ENCODE peak calls at places on chromosomes 3 and 15, in four cellular contexts. W is cardiac fibroblast, I is transverse colon, Z is RWPE2. N is an unnamed sample.

GRCh38 chr3:124063168-124063909 is 71.4 kb upstream of the ROPN1 start:
- DNase-seq in Z (no peak), I (no peak), W (no peak), N (no peak)

GRCh38 chr3:194425399-194425798 is 26.3 kb upstream of the GP5 start:
- DNase-seq in W (no peak), Z (no peak), I (no peak), N (no peak)

GRCh38 chr15:63905558-63906265 is 72.0 kb upstream of the HERC1 start:
- DNase-seq in W (no peak), I (no peak), Z (no peak), N (no peak)

GRCh38 chr3:127088511-127089430 is 104.2 kb upstream of the PRR23E start:
- DNase-seq in I (no peak), W (no peak), Z (no peak), N (no peak)

GRCh38 chr3:81743096-81744025 is 18.1 kb downstream of the GBE1 start:
- DNase-seq in I (no peak), Z (no peak), W (peak), N (peak)

GRCh38 chr3:51353566-51354140 is 31.4 kb upstream of the MANF start:
- DNase-seq in I (no peak), W (no peak), Z (no peak), N (peak)

GRCh38 chr15:50267577-50267976 is 2.1 kb upstream of the HDC start:
- DNase-seq in Z (no peak), I (no peak), W (no peak), N (no peak)

GRCh38 chr3:195260286-195260905 is 10.6 kb downstream of the XXYLT1 start:
- DNase-seq in Z (no peak), W (peak), I (peak), N (no peak)

GRCh38 chr3:126357299-126358037 is at the start of gene KLF15:
- DNase-seq in W (peak), Z (no peak), I (peak), N (peak)

GRCh38 chr3:12990781-12991480 is 82.3 kb downstream of the IQSEC1 start:
- DNase-seq in W (peak), I (peak), Z (no peak), N (peak)

GRCh38 chr3:186705882-186706780 is 11.0 kb upstream of the KNG1 start:
- DNase-seq in Z (no peak), W (no peak), I (no peak), N (no peak)

GRCh38 chr15:73001840-73002239 is 50.4 kb upstream of the NEO1 start:
- DNase-seq in W (no peak), Z (no peak), I (no peak), N (no peak)

GRCh38 chr3:170050753-170051152 is 13.0 kb downstream of the GPR160 start:
- DNase-seq in W (no peak), Z (no peak), I (no peak), N (no peak)

GRCh38 chr15:76169013-76169412 is 109.2 kb downstream of the TMEM266 start:
- DNase-seq in Z (no peak), W (peak), I (no peak), N (peak)

GRCh38 chr15:63436872-63437375 is 55.3 kb upstream of the CA12 start:
- DNase-seq in W (peak), Z (no peak), I (peak), N (peak)

GRCh38 chr3:115085197-115085865 is 61.8 kb downstream of the ZBTB20 start:
- DNase-seq in W (peak), I (no peak), Z (no peak), N (peak)
- H3K4me3 ChIP-seq in W (no peak), I (no peak), Z (no peak), N (no peak)

DNA sequence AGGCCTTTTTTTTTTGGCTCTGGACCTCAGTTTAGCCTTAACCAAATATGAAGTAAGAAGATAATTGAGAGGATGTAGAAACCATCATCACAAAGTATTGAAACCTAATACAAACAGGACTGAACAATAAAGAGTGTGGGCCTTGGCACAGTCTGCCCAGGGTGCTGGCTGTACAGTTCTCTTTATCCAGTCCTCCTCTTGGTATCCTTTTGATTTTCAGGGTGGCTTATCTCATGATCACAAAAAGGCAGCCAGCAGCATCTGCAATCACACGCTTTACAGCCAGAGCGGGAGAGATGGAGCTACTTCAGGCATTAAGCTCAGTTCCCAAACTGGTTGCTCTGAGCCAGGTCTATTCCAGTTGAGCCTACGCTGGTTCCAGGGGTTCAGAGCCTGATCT is 239.7 kb downstream of the RPLP1 start:
- DNase-seq in I (no peak), Z (no peak), W (no peak), N (no peak)
- TF ChIP-seq CTCF in I (no peak), Z (no peak), W (no peak), N (no peak)

DNA sequence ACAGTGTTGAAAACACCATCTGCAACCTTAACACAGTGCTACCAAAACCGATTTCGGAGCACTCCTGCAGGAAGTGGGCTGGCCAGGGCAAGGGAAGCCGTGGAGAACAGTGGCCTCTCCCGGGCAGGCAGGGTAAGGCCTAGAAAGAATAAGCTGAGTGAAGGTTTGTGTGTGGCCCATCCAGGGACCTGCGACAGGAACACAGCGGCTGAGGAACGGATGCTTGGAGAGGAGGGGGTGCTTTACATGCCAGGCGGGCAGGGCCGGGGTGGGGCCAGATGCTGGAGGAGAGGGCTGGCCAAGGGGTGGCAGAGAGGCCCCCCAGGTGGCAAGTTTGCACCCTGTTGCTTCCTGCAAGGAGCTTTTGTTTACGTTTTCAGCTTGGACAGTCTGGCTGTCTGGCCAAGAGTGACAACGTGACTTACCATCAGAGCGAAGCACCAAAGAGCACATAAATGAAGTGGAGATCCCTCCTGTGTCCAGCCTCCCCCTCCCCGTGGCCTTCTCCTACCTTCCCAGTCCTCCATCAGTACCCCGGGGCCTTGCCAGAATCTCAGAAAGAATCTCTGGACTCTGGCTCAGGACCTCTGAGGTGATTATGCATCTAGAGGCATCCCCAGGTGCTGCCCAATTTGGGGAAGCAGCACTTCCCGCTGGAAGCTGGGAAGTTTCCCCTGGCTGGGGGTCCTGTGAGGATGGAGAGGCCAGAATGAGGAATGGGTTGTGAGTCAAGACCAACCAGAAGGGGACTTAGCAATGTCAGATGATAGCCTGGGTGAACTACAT is 156.4 kb downstream of the PGPEP1L start:
- DNase-seq in I (peak), W (peak), Z (peak), N (peak)
- H3K4me3 ChIP-seq in I (no peak), W (peak), Z (peak), N (peak)

GRCh38 chr3:153970735-153971347 is 150.3 kb upstream of the ARHGEF26 start:
- DNase-seq in I (no peak), W (peak), Z (no peak), N (peak)
- TF ChIP-seq CTCF in I (no peak), W (peak), Z (peak), N (peak)

N was measured in foreskin fibroblast.